ENCODE peak calls at places on chromosomes 13 and 19, in nine cellular contexts. W is CD8-positive, alpha-beta T cell; A is CD8-positive, alpha-beta memory T cell; L is left ventricle myocardium inferior; P is Peyer's patch; G is neuronal stem cell; E is cardiac muscle cell; D is lung; C is MM.1S. I is an unnamed sample. For H3K36me3 and H3K9me3, the result is how much of the 10 kb centered on the place peaks cover.

GRCh38 chr13:32902898-32903297 is 113.3 kb upstream of the KL start:
- DNase-seq in E (no peak), W (no peak), D (no peak), L (peak), P (peak), G (no peak), A (no peak), C (no peak), I (no peak)

GRCh38 chr19:33235996-33236350 is 10.3 kb upstream of the SLC7A10 start:
- DNase-seq in W (no peak), A (no peak), E (no peak), C (no peak), P (no peak), G (no peak), L (no peak), D (no peak), I (no peak)

GRCh38 chr19:29837448-29837961 is 25.7 kb downstream of the CCNE1 start:
- DNase-seq in C (peak), G (no peak), D (no peak), W (peak), P (no peak), A (peak), E (no peak), L (no peak), I (no peak)

GRCh38 chr19:751501-752341 is 809 bp downstream of the MISP start:
- DNase-seq in P (peak), D (no peak), E (no peak), C (no peak), A (no peak), G (no peak), L (no peak), W (peak), I (no peak)

GRCh38 chr19:50725932-50726230 is 2.7 kb downstream of the CLEC11A start:
- DNase-seq in E (no peak), W (no peak), L (no peak), A (no peak), D (no peak), G (no peak), P (no peak), C (no peak), I (no peak)

GRCh38 chr13:100855151-100855550 is 180.6 kb upstream of the TMTC4 start:
- DNase-seq in L (no peak), D (no peak), G (no peak), A (no peak), E (no peak), C (no peak), W (no peak), P (no peak), I (no peak)

GRCh38 chr13:47085346-47085745 is 188.5 kb upstream of the HTR2A start:
- DNase-seq in W (no peak), E (no peak), P (no peak), G (no peak), L (no peak), A (no peak), C (no peak), D (no peak), I (no peak)

GRCh38 chr13:98451676-98452105 is 125.2 kb downstream of the STK24 start:
- DNase-seq in C (no peak), A (no peak), W (no peak), D (no peak), P (no peak), L (peak), G (no peak), E (no peak), I (no peak)

GRCh38 chr19:18762125-18763023 is 28.7 kb downstream of the COMP start:
- DNase-seq in P (peak), L (peak), G (no peak), A (no peak), C (no peak), D (peak), E (peak), W (no peak), I (peak)

GRCh38 chr13:31767175-31767900 is 28.0 kb downstream of the RXFP2 start:
- DNase-seq in A (no peak), E (no peak), D (no peak), P (no peak), W (no peak), L (no peak), G (no peak), C (no peak), I (no peak)

GRCh38 chr19:12899891-12900518 is 9.0 kb downstream of the GCDH start:
- DNase-seq in L (no peak), D (no peak), A (no peak), W (no peak), C (peak), E (no peak), P (no peak), G (no peak), I (no peak)

GRCh38 chr13:57630661-57631606 is 610 bp upstream of the PCDH17 start:
- DNase-seq in L (no peak), E (peak), G (no peak), W (no peak), C (peak), A (no peak), D (no peak), P (no peak), I (no peak)

GRCh38 chr19:7521551-7522071 is 813 bp upstream of the MCOLN1 start:
- DNase-seq in G (no peak), P (no peak), D (no peak), L (no peak), W (no peak), C (no peak), E (no peak), A (no peak), I (no peak)

GRCh38 chr19:30733826-30734550 is 361.8 kb downstream of the ZNF536 start:
- DNase-seq in A (no peak), E (peak), L (no peak), G (peak), P (no peak), C (no peak), D (no peak), W (no peak), I (no peak)

GRCh38 chr13:52161193-52161646 is 1.8 kb upstream of the NEK3 start:
- DNase-seq in A (no peak), G (no peak), D (no peak), C (no peak), P (no peak), W (no peak), L (no peak), E (no peak), I (no peak)

GRCh38 chr19:48443731-48444128 is 2.1 kb upstream of the GRWD1 start:
- DNase-seq in G (no peak), L (no peak), W (no peak), C (no peak), E (no peak), P (no peak), D (no peak), A (no peak), I (no peak)

DNA sequence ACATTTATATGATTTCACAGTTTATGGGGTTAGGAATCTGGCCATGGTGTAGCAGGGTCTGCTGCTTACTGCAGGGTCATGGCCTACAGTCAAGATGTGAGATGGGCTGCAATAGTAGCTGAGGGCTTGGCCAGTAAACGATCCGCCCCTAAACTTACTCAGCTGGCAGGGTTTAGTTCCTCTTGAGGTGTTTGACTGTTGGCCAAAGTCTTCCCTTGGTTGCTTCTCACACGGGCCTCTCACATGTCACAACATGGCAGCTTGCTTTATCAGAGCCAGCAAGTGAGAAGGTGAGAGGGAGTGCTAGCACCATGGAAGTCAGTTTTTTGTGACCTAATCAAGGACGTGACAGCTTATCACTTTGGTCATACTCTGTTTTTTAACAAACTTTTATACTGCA is 77.1 kb downstream of the DNAJC3 start:
- DNase-seq in E (no peak), D (no peak), A (no peak), G (no peak), P (no peak), W (no peak), C (no peak), L (no peak), I (no peak)
- H3K36me3 ChIP-seq in E (under half), D (under half), A (under half), G (under half), P (under half), W (under half), C (under half), L (under half), I (under half)

GRCh38 chr13:72126424-72126823 is 259.4 kb upstream of the DACH1 start:
- DNase-seq in A (no peak), L (no peak), P (no peak), D (no peak), E (no peak), G (no peak), C (no peak), W (no peak), I (no peak)

GRCh38 chr13:72127031-72127430 is 260.0 kb upstream of the DACH1 start:
- DNase-seq in P (no peak), G (no peak), L (no peak), W (no peak), D (no peak), E (no peak), A (no peak), C (no peak), I (no peak)

GRCh38 chr13:72132065-72132464 is 265.1 kb upstream of the DACH1 start:
- DNase-seq in W (no peak), D (no peak), P (no peak), E (no peak), G (no peak), L (no peak), A (no peak), C (no peak), I (no peak)

GRCh38 chr13:72125561-72125960 is 258.6 kb upstream of the DACH1 start:
- DNase-seq in E (no peak), W (no peak), A (no peak), P (no peak), L (no peak), G (no peak), D (no peak), C (no peak), I (no peak)

DNA sequence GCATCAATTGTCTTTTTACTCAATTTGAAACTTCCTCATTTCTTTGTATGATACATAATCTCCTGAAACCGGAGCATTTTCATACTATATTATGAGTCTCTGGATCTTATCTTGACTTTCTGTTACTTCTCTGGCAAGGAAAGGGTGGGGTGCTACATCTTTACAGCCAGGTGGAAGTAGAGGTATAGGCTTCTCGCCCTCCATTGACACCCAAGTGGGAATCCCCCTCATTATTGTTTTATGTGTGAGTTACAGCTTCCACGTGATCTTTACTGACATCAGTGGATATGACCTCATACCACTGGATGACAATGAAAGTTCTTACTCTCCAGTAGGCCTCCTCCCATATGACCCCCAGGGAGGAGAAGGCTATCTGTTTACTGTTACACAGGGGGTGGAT is 262.1 kb upstream of the DACH1 start:
- DNase-seq in P (no peak), D (no peak), L (no peak), A (no peak), W (no peak), C (no peak), G (no peak), E (no peak), I (no peak)
- H3K9me3 ChIP-seq in P (under half), D (under half), L (under half), A (under half), W (under half), C (under half), G (under half), E (under half), I (under half)

GRCh38 chr19:39828015-39828633 is 5.8 kb downstream of the DYRK1B start:
- DNase-seq in W (peak), P (peak), A (peak), L (no peak), C (no peak), E (no peak), D (no peak), G (no peak), I (no peak)
- H3K27ac ChIP-seq in W (no peak), P (no peak), A (no peak), L (no peak), C (no peak), E (no peak), D (no peak), G (no peak), I (no peak)

GRCh38 chr19:11005521-11005920 is 44.7 kb downstream of the SMARCA4 start:
- DNase-seq in A (no peak), G (no peak), C (no peak), E (no peak), W (no peak), P (no peak), L (no peak), D (no peak), I (no peak)
- H3K36me3 ChIP-seq in A (under half), G (under half), C (under half), E (under half), W (under half), P (under half), L (half or more), D (under half), I (under half)

GRCh38 chr13:111661776-111662175 is 341.3 kb downstream of the TEX29 start:
- DNase-seq in A (no peak), W (no peak), E (no peak), D (peak), L (no peak), P (no peak), G (no peak), C (no peak), I (no peak)
- H3K9me3 ChIP-seq in A (under half), W (under half), E (under half), D (under half), L (under half), P (under half), G (under half), C (under half), I (under half)

GRCh38 chr13:113328851-113329250 is 31.8 kb downstream of the LAMP1 start:
- DNase-seq in L (no peak), P (no peak), G (no peak), E (no peak), C (no peak), W (no peak), A (no peak), D (no peak), I (no peak)

GRCh38 chr13:113329656-113330312 is 32.7 kb downstream of the LAMP1 start:
- DNase-seq in P (no peak), W (no peak), A (no peak), L (no peak), E (no peak), G (no peak), D (no peak), C (no peak), I (no peak)

GRCh38 chr13:113325779-113326178 is 28.7 kb downstream of the LAMP1 start:
- DNase-seq in W (no peak), P (no peak), E (no peak), G (no peak), D (no peak), L (no peak), C (no peak), A (no peak), I (no peak)

GRCh38 chr13:113327766-113328391 is 30.8 kb downstream of the LAMP1 start:
- DNase-seq in C (no peak), W (no peak), A (no peak), E (no peak), D (no peak), L (no peak), P (no peak), G (no peak), I (no peak)

GRCh38 chr13:113327391-113327765 is 30.3 kb downstream of the LAMP1 start:
- DNase-seq in G (no peak), D (no peak), W (no peak), A (no peak), P (no peak), E (no peak), L (no peak), C (no peak), I (peak)
- H3K27ac ChIP-seq in G (no peak), D (no peak), W (no peak), A (no peak), P (no peak), E (peak), L (peak), C (no peak), I (no peak)